ENCODE peak calls at places on chromosome 12, in six cellular contexts. Z is GM12878, K is K562, G is H1, N is SK-N-SH, O is HepG2. R is an unnamed sample.

GRCh38 chr12:57215668-57216013 is 953 bp upstream of the NXPH4 start:
- DNase-seq in Z (no peak), K (no peak), G (peak), N (no peak), O (no peak), R (no peak)

GRCh38 chr12:10668526-10668925 is 5.3 kb downstream of the STYK1 start:
- DNase-seq in Z (no peak), K (no peak), G (no peak), N (no peak), O (no peak), R (no peak)

GRCh38 chr12:90086281-90086680 is 377.6 kb upstream of the ATP2B1 start:
- DNase-seq in Z (no peak), K (no peak), G (no peak), N (no peak), O (no peak), R (no peak)

GRCh38 chr12:64400041-64400440 is 4.2 kb upstream of the XPOT start:
- DNase-seq in Z (no peak), K (peak), G (no peak), N (no peak), O (no peak), R (no peak)

GRCh38 chr12:122090759-122091535 is 12.4 kb downstream of the MLXIP start:
- DNase-seq in Z (no peak), K (no peak), G (no peak), N (no peak), O (no peak), R (no peak)

GRCh38 chr12:121580959-121581680 is at the start of gene KDM2B:
- DNase-seq in Z (no peak), K (peak), G (peak), N (peak), O (peak), R (no peak)

GRCh38 chr12:6161124-6161882 is 36.8 kb upstream of the VWF start:
- DNase-seq in Z (no peak), K (no peak), G (no peak), N (peak), O (no peak), R (no peak)

GRCh38 chr12:6092784-6093722 is 31.4 kb downstream of the VWF start:
- DNase-seq in Z (no peak), K (no peak), G (no peak), N (no peak), O (no peak), R (peak)

GRCh38 chr12:95998611-95999300 is 2.6 kb upstream of the HAL start:
- DNase-seq in Z (peak), K (peak), G (no peak), N (peak), O (peak), R (peak)

GRCh38 chr12:131102493-131102931 is 148.8 kb downstream of the ADGRD1 start:
- DNase-seq in Z (no peak), K (no peak), G (peak), N (no peak), O (no peak), R (no peak)

GRCh38 chr12:54032627-54033100 is at the start of gene HOXC5:
- DNase-seq in Z (no peak), K (peak), G (peak), N (peak), O (peak), R (peak)
- H3K27ac ChIP-seq in Z (no peak), K (no peak), G (no peak), N (peak), O (no peak), R (peak)

DNA sequence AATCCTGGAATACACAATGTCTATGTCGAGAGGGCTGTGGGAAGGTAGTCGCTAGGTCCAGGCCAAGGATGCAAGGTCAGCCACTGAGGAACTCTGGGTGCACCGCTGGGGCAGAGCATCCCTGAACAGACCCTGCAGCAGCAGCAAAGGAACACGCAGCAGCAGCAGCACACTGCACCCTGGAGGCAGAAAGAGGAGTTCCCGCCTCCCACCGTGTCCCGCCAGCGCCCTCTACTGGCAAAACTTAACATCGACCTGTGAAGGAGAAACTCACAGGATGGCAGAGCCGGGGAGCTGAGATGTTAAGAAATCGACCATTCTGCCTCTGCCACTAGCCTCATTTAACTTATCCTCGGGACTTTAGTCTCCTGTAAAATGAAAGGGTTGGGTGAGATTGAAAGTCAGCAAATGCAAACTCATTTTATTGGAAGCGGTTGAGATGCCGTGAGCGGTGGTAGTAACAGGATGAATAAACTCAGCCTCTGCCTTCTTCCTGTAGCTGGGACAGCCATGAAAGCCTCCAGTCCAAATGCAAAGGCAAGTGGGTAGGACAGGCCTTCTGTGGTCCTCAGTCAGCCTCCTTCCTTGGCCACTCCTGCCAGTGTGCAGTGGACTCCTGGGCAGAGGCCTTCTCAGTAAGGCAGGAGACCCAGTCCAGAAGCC is 45.6 kb downstream of the STAB2 start:
- DNase-seq in Z (peak), K (peak), G (peak), N (peak), O (peak), R (peak)
- TF ChIP-seq YY1 in Z (peak), K (peak), G (peak), N (no peak), O (no peak), R (no peak)

DNA sequence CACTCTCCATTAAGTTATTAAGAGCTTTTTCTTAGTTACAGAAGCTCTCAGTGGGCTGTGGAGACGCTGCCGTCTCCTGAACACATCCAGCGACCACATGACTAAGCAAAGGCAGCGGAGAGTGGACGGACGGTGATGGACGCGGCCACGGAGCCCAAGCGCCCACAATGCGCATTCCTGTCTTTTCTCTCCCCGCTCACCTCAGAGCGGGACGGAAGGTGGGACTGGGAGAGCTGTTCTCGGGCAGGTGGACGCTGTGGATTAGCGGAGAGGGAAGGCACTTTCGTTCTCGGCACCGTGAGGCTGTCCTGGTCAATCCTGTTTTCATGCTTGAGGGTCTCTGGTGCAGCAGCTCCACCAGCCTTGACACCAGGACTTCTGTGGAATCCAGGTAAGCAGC is 2.6 kb upstream of the ANKLE2 start:
- DNase-seq in Z (no peak), K (no peak), G (no peak), N (no peak), O (no peak), R (no peak)
- H3K27ac ChIP-seq in Z (no peak), K (peak), G (no peak), N (no peak), O (no peak), R (no peak)

GRCh38 chr12:129928643-129929042 is 24.8 kb upstream of the TMEM132D start:
- DNase-seq in Z (no peak), K (no peak), G (no peak), N (no peak), O (no peak), R (no peak)
- TF ChIP-seq YY1 in Z (no peak), K (no peak), G (no peak), N (no peak), O (no peak), R (no peak)

GRCh38 chr12:50024804-50025186 is 499 bp downstream of the RACGAP1 start:
- DNase-seq in Z (no peak), K (peak), G (no peak), N (no peak), O (no peak), R (no peak)
- H3K27ac ChIP-seq in Z (peak), K (peak), G (no peak), N (peak), O (peak), R (peak)

GRCh38 chr12:99911967-99912366 is 72.8 kb downstream of the ANKS1B start:
- DNase-seq in Z (peak), K (no peak), G (no peak), N (no peak), O (no peak), R (no peak)

GRCh38 chr12:99915251-99916082 is 69.3 kb downstream of the ANKS1B start:
- DNase-seq in Z (no peak), K (no peak), G (no peak), N (no peak), O (no peak), R (no peak)

GRCh38 chr12:99916555-99916954 is 68.2 kb downstream of the ANKS1B start:
- DNase-seq in Z (no peak), K (no peak), G (no peak), N (no peak), O (no peak), R (no peak)

GRCh38 chr12:99911076-99911475 is 73.7 kb downstream of the ANKS1B start:
- DNase-seq in Z (no peak), K (no peak), G (no peak), N (no peak), O (peak), R (no peak)

DNA sequence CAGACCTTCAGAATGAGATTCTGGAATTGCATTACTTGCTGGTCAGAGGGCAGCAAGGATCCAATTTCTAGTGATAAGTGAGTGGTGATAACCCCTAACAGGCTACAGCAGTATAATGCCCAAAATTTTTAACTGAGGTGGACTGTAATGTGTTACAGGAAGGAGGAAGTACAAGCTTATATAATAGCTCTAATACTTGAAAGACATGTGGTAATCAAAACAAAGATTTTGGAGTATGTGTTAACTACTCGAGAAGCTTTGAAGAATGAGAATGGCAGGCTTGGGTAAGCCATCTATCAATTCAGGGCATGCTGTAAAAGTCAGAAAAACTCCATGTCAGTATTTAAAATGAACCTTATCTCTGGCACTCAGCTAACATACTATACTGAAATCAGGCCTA is 70.5 kb downstream of the ANKS1B start:
- DNase-seq in Z (no peak), K (no peak), G (no peak), N (no peak), O (no peak), R (no peak)
- TF ChIP-seq YY1 in Z (no peak), K (no peak), G (no peak), N (no peak), O (no peak), R (no peak)

DNA sequence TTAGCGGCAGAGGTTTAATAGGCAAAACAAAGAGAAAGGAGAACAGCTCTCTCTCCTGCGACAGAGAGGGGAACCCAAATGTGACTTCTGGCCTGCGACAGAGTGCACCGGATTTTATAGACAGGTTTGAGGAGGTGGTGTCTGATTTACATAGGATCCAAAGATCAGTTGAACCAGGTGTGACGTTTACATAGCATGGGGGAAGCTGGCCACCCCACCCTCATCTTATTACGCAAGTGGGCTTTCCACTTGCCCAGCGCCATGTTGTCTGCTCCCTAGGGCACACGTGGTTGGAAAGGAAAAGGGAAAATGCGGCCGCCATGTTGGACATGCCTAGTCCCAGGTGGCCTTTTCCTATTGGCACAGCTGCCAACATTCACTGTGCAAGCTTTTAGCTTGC is 17.4 kb downstream of the BCL2L14 start:
- DNase-seq in Z (no peak), K (no peak), G (no peak), N (no peak), O (peak), R (no peak)
- H3K27ac ChIP-seq in Z (no peak), K (no peak), G (peak), N (no peak), O (no peak), R (no peak)

DNA sequence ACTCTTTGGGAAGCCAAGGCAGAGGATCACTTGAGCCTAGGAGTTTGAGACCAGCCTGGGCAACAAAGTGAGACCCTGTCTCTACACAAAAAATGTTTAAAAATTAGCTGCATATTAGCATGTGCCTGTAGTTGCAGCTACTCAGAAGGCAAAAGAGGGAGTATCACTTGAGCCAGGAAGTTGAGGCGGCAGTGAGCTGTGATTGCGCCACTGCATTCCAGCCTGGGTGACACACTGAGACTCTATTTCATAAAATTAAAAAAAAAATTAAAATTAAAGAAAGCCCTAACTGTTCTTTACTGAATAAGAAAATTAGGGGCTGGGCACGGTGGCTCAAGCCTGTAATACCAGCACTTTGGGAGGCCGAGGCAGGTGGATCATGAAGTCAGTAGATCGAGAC is 27.0 kb downstream of the SENP1 start:
- DNase-seq in Z (no peak), K (no peak), G (no peak), N (no peak), O (no peak), R (no peak)
- TF ChIP-seq YY1 in Z (no peak), K (no peak), G (no peak), N (no peak), O (no peak), R (no peak)

DNA sequence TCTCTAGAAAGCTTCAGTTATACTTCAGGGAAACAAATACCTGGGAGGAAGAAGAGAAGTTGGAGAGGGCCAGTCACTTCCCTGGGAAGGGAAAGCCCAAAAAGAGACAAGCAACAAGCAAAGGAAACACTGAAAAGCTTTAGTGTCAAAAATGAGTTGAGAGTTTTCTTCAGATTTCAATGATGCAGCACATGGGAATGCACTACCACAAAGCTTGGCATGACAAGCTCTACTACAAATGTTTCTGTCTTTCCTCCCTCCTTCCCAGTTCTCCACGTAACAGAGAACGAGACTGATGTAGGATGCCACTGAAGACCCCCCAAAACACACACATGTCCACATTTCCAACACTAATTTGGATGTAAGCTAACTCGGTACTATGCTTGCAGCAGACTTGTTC is 26.8 kb upstream of the ADAMTS20 start:
- DNase-seq in Z (no peak), K (no peak), G (no peak), N (no peak), O (no peak), R (no peak)
- H3K27ac ChIP-seq in Z (no peak), K (no peak), G (no peak), N (no peak), O (no peak), R (no peak)